ENCODE peak calls at places on chromosomes 7 and 10, in six cellular contexts. F, O, K, L, P and C are unnamed samples.

GRCh38 chr7:151017953-151018420 is 6.3 kb downstream of the ATG9B start:
- DNase-seq in F (peak; percentile 57), O (peak; percentile 77), K (peak; percentile 25), L (peak; percentile 88), P (peak; percentile 85), C (no peak)

GRCh38 chr10:45282061-45282460 is 33.3 kb downstream of the OR13A1 start:
- DNase-seq in F (no peak), O (no peak), K (no peak), L (no peak), P (no peak), C (no peak)

GRCh38 chr10:44902838-44903545 is 8.1 kb upstream of the TMEM72 start:
- DNase-seq in F (peak; percentile 8), O (no peak), K (no peak), L (no peak), P (no peak), C (no peak)

GRCh38 chr7:105677803-105678583 is 96.7 kb upstream of the EFCAB10 start:
- DNase-seq in F (no peak), O (no peak), K (no peak), L (peak; percentile 32), P (no peak), C (no peak)

GRCh38 chr7:87220734-87221215 is 1.2 kb upstream of the TMEM243 start:
- DNase-seq in F (peak; percentile 25), O (no peak), K (no peak), L (no peak), P (no peak), C (no peak)

GRCh38 chr7:74187915-74188675 is 13.9 kb downstream of the EIF4H start:
- DNase-seq in F (peak; percentile 31), O (no peak), K (peak; percentile 69), L (no peak), P (no peak), C (peak; percentile 29)

GRCh38 chr10:33151344-33151864 is 183.1 kb downstream of the NRP1 start:
- DNase-seq in F (no peak), O (no peak), K (no peak), L (no peak), P (no peak), C (no peak)

GRCh38 chr10:36711371-36711770 is 414.0 kb upstream of the ANKRD30A start:
- DNase-seq in F (no peak), O (no peak), K (no peak), L (no peak), P (no peak), C (no peak)

GRCh38 chr10:35758086-35758485 is 116.0 kb upstream of the FZD8 start:
- DNase-seq in F (peak; percentile 77), O (peak; percentile 47), K (no peak), L (no peak), P (peak; percentile 80), C (no peak)

GRCh38 chr7:123669485-123669884 is 13.8 kb downstream of the LMOD2 start:
- DNase-seq in F (no peak), O (no peak), K (no peak), L (no peak), P (no peak), C (no peak)

GRCh38 chr10:84179059-84179710 is 5.6 kb downstream of the GPR15LG start:
- DNase-seq in F (peak; percentile 38), O (no peak), K (peak; percentile 27), L (peak; percentile 60), P (no peak), C (no peak)
- TF ChIP-seq CTCF in F (no peak), O (no peak), K (no peak), L (no peak), P (no peak), C (no peak)

GRCh38 chr7:79741684-79742083 is 288.2 kb upstream of the MAGI2 start:
- DNase-seq in F (peak; percentile 10), O (no peak), K (no peak), L (no peak), P (no peak), C (no peak)
- TF ChIP-seq CTCF in F (peak; percentile 39), O (peak; percentile 28), K (peak; percentile 36), L (no peak), P (no peak), C (no peak)

GRCh38 chr10:3467052-3467906 is 294.7 kb upstream of the PITRM1 start:
- DNase-seq in F (peak; percentile 97), O (peak; percentile 81), K (peak; percentile 93), L (no peak), P (peak; percentile 90), C (peak; percentile 83)
- TF ChIP-seq CTCF in F (peak; percentile 57), O (peak; percentile 63), K (peak; percentile 15), L (no peak), P (peak; percentile 60), C (peak; percentile 57)

GRCh38 chr10:113681533-113682470 is 2.1 kb downstream of the CASP7 start:
- DNase-seq in F (peak; percentile 5), O (no peak), K (no peak), L (peak; percentile 66), P (no peak), C (no peak)

GRCh38 chr10:113683300-113683699 is 3.6 kb downstream of the CASP7 start:
- DNase-seq in F (no peak), O (no peak), K (no peak), L (no peak), P (no peak), C (no peak)

GRCh38 chr10:113680172-113681111 is 730 bp downstream of the CASP7 start:
- DNase-seq in F (peak; percentile 53), O (peak; percentile 41), K (peak; percentile 73), L (peak; percentile 28), P (peak; percentile 65), C (peak; percentile 43)

GRCh38 chr10:113679463-113680171 is at the start of gene CASP7:
- DNase-seq in F (peak; percentile 80), O (peak; percentile 84), K (peak; percentile 68), L (peak; percentile 86), P (peak; percentile 90), C (peak; percentile 71)
- TF ChIP-seq CTCF in F (no peak), O (no peak), K (peak; percentile 14), L (peak; percentile 53), P (no peak), C (peak; percentile 29)

DNA sequence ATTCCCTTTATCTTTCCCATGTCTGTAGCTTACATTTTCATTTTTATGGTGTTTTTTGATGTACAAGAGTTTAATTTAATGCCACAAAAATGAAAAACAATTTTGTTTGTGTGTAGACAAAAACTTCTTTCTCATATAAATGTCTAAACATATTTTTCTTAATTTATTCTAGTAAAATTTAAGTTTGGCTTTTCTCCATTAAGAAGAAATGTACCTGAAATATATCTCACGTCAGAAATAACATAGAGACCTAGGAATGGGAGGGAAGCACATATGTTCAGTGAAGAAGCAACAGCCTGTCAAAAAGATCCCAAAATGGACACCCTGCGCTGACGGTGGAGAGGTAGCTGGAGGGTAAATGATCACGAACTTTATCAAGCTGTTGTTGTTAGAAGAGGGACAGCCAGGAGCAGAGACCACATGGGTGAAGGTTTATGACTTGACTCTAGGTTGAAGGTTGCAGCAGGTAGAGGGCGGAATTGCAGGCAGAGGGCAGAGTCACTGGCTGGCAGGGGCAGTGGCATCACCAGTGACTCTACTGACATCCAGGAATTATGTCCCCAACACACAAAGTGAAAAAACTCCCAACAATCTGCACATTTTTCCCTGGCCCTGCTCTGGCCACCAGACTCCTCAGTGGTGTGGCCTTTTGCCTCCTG is 225.9 kb upstream of the PRSS58 start:
- DNase-seq in F (no peak), O (no peak), K (no peak), L (no peak), P (no peak), C (no peak)
- TF ChIP-seq CTCF in F (no peak), O (no peak), K (no peak), L (no peak), P (no peak), C (no peak)

GRCh38 chr10:7397636-7398035 is 13.2 kb downstream of the SFMBT2 start:
- DNase-seq in F (no peak), O (no peak), K (no peak), L (no peak), P (peak; percentile 66), C (peak; percentile 84)
- TF ChIP-seq CTCF in F (no peak), O (no peak), K (no peak), L (no peak), P (no peak), C (no peak)

GRCh38 chr7:129479831-129480230 is 22.5 kb upstream of the SMKR1 start:
- DNase-seq in F (no peak), O (no peak), K (no peak), L (no peak), P (no peak), C (no peak)
- TF ChIP-seq CTCF in F (no peak), O (no peak), K (no peak), L (no peak), P (no peak), C (no peak)

DNA sequence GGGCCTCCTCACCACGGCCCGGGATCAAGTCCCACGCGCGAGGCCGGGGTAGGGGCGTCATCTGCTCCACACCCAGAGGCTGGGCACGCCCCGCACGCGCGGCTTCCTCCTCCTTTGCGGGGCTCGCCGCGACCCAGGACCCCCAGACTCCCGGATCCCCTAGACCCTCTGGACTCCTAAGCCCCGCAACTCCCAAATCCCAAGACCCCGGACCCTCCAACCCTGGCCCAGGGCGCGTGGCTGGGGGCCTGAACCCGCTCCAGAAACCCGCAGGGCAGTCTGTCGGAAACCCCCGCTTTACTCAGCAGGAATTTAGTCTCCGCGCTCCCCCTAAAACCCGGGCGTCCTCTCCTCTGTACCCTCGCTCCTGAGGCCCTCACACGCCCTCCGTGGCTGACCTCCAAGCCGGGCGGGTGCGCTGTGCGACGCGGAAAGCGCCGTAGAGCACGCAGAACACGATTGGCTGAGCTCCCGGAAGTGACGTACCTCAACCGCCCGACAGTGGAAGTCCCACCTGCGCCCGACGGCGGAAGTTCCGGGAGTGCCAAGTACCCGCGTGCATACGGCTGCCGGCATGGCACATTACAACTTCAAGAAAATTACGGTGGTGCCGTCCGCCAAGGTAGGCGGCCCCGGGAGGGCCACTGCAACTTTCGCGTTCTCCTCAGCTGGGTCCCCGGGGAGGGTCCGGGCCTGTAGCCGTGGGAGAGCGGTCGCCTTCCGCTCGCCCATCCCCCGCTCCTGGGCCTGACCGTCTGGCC is at the start of gene GTPBP4:
- DNase-seq in F (peak; percentile 98), O (peak; percentile 98), K (peak; percentile 97), L (peak; percentile 97), P (peak; percentile 100), C (peak; percentile 98)
- TF ChIP-seq CTCF in F (no peak), O (peak; percentile 26), K (peak; percentile 28), L (peak; percentile 82), P (no peak), C (no peak)